ENCODE peak calls at places on chromosome 14, in six cellular contexts. M is spleen, S is body of pancreas, K is ovary, V is breast epithelium, B is heart left ventricle. G is an unnamed sample. For H3K36me3, the result is how much of the 10 kb centered on the place peaks cover.

GRCh38 chr14:30389134-30389900 is 169.6 kb upstream of the G2E3 start:
- DNase-seq in M (no peak), S (peak), K (no peak), V (no peak), B (peak), G (no peak)

GRCh38 chr14:70382556-70382955 is 23.1 kb upstream of the COX16 start:
- DNase-seq in M (no peak), S (no peak), K (no peak), V (no peak), B (no peak), G (no peak)

GRCh38 chr14:85444685-85445084 is 85.3 kb upstream of the FLRT2 start:
- DNase-seq in M (no peak), S (no peak), K (no peak), V (no peak), B (peak), G (no peak)

GRCh38 chr14:62003701-62004100 is 241.5 kb downstream of the SNAPC1 start:
- DNase-seq in M (no peak), S (no peak), K (no peak), V (no peak), B (no peak), G (no peak)

GRCh38 chr14:50875359-50876090 is 3.7 kb downstream of the ABHD12B start:
- DNase-seq in M (no peak), S (no peak), K (no peak), V (no peak), B (no peak), G (no peak)

GRCh38 chr14:106308839-106309389 is 782.5 kb downstream of the TMEM121 start:
- DNase-seq in M (peak), S (peak), K (no peak), V (no peak), B (no peak), G (no peak)

GRCh38 chr14:33693237-33693636 is 257.6 kb downstream of the EGLN3 start:
- DNase-seq in M (no peak), S (no peak), K (no peak), V (no peak), B (no peak), G (no peak)

GRCh38 chr14:50733479-50733878 is 65.4 kb upstream of the SAV1 start:
- DNase-seq in M (no peak), S (no peak), K (no peak), V (no peak), B (no peak), G (no peak)

GRCh38 chr14:79680087-79680486 is 531.2 kb downstream of the DIO2 start:
- DNase-seq in M (no peak), S (no peak), K (no peak), V (no peak), B (no peak), G (no peak)

GRCh38 chr14:106459971-106460730 is 933.8 kb downstream of the TMEM121 start:
- DNase-seq in M (no peak), S (no peak), K (no peak), V (no peak), B (no peak), G (no peak)

GRCh38 chr14:71371711-71372396 is 464.6 kb downstream of the PCNX1 start:
- DNase-seq in M (no peak), S (no peak), K (no peak), V (no peak), B (no peak), G (no peak)

GRCh38 chr14:20714593-20715250 is 26.2 kb downstream of the ANG start:
- DNase-seq in M (peak), S (peak), K (no peak), V (peak), B (peak), G (peak)

GRCh38 chr14:29148221-29148620 is 381.6 kb downstream of the FOXG1 start:
- DNase-seq in M (no peak), S (no peak), K (no peak), V (no peak), B (no peak), G (no peak)

GRCh38 chr14:47917344-47917954 is 242.0 kb upstream of the MDGA2 start:
- DNase-seq in M (no peak), S (peak), K (no peak), V (no peak), B (no peak), G (no peak)

GRCh38 chr14:67940894-67941455 is 121.4 kb downstream of the RAD51B start:
- DNase-seq in M (no peak), S (no peak), K (no peak), V (no peak), B (no peak), G (peak)

GRCh38 chr14:30420489-30420888 is 138.5 kb upstream of the G2E3 start:
- DNase-seq in M (no peak), S (no peak), K (no peak), V (no peak), B (no peak), G (no peak)

GRCh38 chr14:75885829-75886228 is 96.0 kb downstream of the TGFB3 start:
- DNase-seq in M (no peak), S (no peak), K (no peak), V (no peak), B (no peak), G (no peak)

GRCh38 chr14:104989236-104989950 is 3.8 kb downstream of the CLBA1 start:
- DNase-seq in M (peak), S (no peak), K (peak), V (no peak), B (no peak), G (no peak)

GRCh38 chr14:99201351-99202073 is 70.5 kb downstream of the BCL11B start:
- DNase-seq in M (no peak), S (no peak), K (no peak), V (no peak), B (no peak), G (no peak)
- TF ChIP-seq CTCF in M (no peak), S (no peak), K (no peak), V (no peak), B (no peak), G (no peak)

DNA sequence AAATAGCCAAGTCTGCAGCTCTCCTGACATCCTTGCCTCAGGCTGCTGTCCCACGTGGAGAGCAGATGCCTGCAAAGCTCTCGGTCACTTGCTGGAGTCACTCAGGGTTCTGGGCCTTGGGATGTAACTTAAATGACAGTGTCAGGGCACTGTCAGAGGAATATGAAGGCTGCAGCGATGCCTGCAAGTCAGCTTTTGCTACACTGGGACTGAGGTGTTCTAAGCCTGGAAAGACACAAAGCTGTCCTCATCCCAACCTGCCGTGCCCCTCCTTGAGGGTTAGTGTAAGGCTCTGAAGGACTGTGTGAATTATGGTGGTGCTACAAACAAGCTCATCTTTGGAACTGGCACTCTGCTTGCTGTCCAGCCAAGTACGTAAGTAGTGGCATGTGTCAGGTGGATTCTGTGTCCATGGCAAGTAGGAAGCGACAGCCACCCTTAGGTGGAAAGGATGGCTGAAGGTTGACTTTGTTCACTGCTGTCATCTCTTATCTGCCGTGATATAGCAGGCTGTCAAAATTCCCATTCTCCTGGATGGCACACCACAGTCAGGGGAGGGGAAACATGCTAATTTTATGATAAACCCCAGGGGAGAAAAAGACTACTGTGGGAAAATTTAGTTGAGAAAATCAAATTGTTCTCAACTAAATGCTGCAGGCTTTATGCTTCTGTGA is 79.9 kb downstream of the DAD1 start:
- DNase-seq in M (no peak), S (no peak), K (no peak), V (no peak), B (no peak), G (no peak)
- TF ChIP-seq POLR2A in M (no peak), S (no peak), K (no peak), V (no peak), B (no peak), G (no peak)

DNA sequence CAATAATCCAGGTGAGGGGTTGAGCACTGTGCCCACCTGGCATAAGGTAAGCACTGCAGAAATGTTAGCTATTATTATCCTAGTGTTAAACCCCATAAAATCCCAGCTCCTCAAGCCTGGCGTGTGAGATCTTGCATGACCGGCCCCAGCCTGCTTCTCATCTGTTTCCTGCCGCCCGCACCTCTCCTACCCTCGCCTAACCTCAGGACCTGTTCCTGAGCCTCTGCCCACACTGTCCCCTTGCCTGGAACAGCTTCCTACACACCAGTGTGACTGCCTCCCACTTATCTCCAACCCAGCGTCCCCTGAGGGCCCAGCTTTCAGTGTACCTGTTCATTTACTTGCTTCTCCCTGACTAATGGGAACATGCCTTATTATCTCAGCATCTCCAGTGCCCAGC is 24.7 kb downstream of the ISCA2 start:
- DNase-seq in M (peak), S (no peak), K (no peak), V (no peak), B (no peak), G (no peak)
- H3K36me3 ChIP-seq in M (under half), S (under half), K (under half), V (under half), B (under half), G (under half)

GRCh38 chr14:54692261-54692861 is 125.4 kb downstream of the SAMD4A start:
- DNase-seq in M (no peak), S (no peak), K (no peak), V (no peak), B (no peak), G (no peak)

GRCh38 chr14:54691525-54692260 is 124.8 kb downstream of the SAMD4A start:
- DNase-seq in M (peak), S (peak), K (peak), V (peak), B (peak), G (peak)

GRCh38 chr14:54690887-54691286 is 124.0 kb downstream of the SAMD4A start:
- DNase-seq in M (no peak), S (no peak), K (no peak), V (no peak), B (no peak), G (no peak)

GRCh38 chr14:54695196-54695595 is 128.3 kb downstream of the SAMD4A start:
- DNase-seq in M (no peak), S (no peak), K (no peak), V (no peak), B (no peak), G (no peak)

DNA sequence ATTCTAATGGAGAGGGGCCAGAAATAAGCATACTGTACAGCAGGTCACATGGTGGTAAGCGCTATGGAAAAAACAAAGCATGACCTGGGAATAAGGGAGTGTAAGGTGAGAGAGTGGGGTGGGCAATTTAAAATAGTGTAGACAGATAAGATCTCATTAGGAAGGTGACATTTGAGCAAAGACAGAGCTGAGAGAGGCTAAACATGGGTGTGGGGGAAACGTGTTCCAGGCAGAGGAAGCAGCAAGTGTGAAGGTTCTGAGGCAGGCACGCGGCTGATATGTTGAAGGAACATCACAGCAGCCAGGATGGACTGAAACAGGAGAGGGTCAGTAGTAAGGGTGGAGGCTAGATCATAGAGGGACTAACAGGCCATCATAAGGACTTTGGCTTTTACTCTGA is 126.8 kb downstream of the SAMD4A start:
- DNase-seq in M (no peak), S (no peak), K (no peak), V (no peak), B (no peak), G (no peak)
- TF ChIP-seq CTCF in M (no peak), S (no peak), K (no peak), V (no peak), B (no peak), G (no peak)

GRCh38 chr14:103714063-103714724 is 1.1 kb downstream of the XRCC3 start:
- DNase-seq in M (no peak), S (no peak), K (no peak), V (no peak), B (no peak), G (no peak)

GRCh38 chr14:103716091-103716801 is 636 bp downstream of the ZFYVE21 start:
- DNase-seq in M (peak), S (peak), K (peak), V (no peak), B (peak), G (peak)

GRCh38 chr14:103716899-103717411 is 1.3 kb downstream of the ZFYVE21 start:
- DNase-seq in M (no peak), S (no peak), K (no peak), V (no peak), B (no peak), G (no peak)

GRCh38 chr14:103713304-103714062 is 1.8 kb downstream of the XRCC3 start:
- DNase-seq in M (no peak), S (no peak), K (no peak), V (no peak), B (no peak), G (no peak)

DNA sequence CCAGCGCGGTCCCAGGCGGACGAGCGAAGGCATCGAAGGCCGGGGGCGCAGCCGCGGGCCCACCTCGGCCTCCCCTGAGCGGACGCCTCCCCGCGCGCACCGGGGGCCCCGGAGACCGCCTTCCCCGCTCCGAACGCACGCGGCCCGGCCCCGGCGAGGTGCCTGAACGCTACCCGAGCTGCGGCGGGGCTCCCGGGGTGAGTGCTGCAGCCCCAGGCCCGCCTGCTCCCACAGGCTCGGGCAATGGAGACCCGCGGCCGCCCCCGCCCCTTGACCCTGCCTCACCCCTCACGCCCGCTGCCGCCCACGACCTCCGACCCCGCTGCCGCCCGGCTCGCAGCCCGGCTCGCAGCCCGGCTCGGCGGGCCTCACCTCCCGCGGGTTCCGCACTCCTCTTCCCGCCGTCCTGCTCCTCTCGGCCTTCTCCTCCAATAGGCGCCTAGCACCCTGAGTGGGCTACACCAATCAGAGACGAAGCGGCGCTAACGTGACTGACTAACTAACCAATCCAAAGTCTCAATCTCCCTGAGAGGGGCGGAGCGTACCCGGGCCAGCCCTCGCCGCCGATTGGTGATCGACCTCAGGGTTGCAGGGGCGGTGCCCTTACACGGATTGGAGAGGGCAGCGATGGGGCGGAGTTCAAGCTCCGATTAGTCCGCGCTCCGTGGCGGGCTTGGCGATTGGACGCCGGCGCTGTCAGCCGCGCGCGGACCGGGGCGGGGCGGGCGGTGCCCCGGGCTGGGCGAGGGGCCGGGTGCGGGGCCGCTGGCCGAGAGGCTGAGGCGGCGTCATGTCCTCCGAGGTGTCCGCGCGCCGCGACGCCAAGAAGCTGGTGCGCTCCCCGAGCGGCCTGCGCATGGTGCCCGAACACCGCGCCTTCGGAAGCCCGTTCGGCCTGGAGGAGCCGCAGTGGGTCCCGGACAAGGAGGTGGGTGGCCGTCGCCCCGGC is at the start of the genes XRCC3 and ZFYVE21:
- DNase-seq in M (peak), S (peak), K (peak), V (peak), B (peak), G (peak)
- TF ChIP-seq POLR2A in M (peak), S (peak), K (peak), V (no peak), B (peak), G (peak)

DNA sequence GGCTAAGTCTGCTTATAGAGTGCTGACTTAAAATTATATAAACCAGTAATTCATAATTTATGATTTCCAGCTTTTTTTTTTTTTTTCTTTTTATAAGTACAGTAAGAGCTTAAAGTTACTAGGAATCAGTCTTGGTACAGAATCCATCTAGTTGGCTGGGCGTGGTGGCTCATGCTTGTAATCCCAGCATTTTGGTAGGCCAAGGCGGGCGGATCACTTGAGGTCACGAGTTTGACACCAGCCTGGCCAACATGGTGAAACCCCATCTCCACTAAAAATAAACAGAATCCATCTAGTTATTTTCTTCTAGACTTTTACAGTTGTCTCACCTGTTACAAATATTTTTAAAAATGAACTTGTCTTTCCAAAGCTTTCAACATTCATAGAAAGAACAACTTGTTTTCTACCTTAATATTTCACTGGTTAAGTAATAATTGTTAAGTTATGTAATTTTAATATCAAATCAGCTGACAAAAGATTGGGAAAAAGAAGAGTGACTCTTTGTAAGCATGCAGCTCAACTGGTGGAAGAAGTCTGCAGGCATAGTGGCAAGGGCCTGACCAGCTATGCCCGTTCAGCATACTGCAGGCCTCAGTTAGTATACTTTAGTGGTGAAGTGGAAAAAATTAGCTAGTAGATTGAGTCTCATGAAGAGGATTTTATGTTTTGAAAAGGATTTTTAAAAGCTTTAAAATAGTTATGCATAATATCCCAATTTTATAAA is 17.4 kb upstream of the PSMA3 start:
- DNase-seq in M (no peak), S (no peak), K (no peak), V (no peak), B (no peak), G (no peak)
- H3K36me3 ChIP-seq in M (half or more), S (under half), K (under half), V (under half), B (under half), G (under half)

DNA sequence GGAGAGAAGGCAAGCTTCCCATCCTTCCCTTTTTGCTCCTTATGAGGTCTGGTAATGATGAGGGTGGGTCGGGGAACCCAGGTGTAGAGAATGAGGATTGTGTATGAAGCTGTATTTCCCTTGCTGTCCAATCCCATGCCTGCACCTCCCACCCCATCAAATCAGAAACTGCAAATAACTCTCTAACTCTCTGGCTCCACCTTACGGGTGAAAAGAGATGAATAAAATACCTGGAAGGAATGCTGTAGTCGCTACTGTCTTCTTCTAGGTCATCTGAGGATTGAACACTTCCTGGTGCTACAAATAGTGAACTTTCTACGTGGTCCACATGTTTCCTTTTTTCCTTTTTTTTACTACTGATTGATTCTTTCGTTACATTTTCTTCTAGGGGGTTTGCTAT is 38.9 kb upstream of the DICER1 start:
- DNase-seq in M (no peak), S (no peak), K (no peak), V (no peak), B (no peak), G (no peak)
- TF ChIP-seq CTCF in M (no peak), S (no peak), K (no peak), V (peak), B (peak), G (peak)

GRCh38 chr14:24051789-24052655 is at the start of gene CARMIL3:
- DNase-seq in M (peak), S (peak), K (peak), V (no peak), B (peak), G (no peak)
- TF ChIP-seq POLR2A in M (no peak), S (peak), K (no peak), V (no peak), B (no peak), G (peak)

G was measured in uterus.